ENCODE peak calls at places on chromosomes 7 and 10, in ten cellular contexts. U is gastrocnemius medialis; S is left colon; Z is astrocyte; L is RKO; P is activated CD4-positive, alpha-beta T cell treated with anti-CD3 and anti-CD28 coated beads for 24 hours; C is ovary; J is astrocyte of the hippocampus; A is mesendoderm; W is nephron progenitor cell. K is an unnamed sample.

GRCh38 chr7:2815523-2816240 is 28.4 kb downstream of the GNA12 start:
- DNase-seq in W (no peak), L (no peak), C (no peak), P (no peak), A (no peak), U (no peak), J (no peak), S (no peak), Z (no peak), K (no peak)

GRCh38 chr10:51960494-51960895 is 261.1 kb upstream of the CSTF2T start:
- DNase-seq in L (peak; percentile 59), C (no peak), J (peak; percentile 55), U (no peak), S (no peak), A (peak; percentile 51), Z (peak; percentile 8), W (peak; percentile 10), P (no peak), K (peak; percentile 13)

GRCh38 chr7:135994466-135995205 is 17.5 kb upstream of the MTPN start:
- DNase-seq in C (no peak), S (no peak), L (peak; percentile 83), U (no peak), Z (peak; percentile 86), J (peak; percentile 60), W (no peak), A (no peak), P (no peak), K (no peak)

GRCh38 chr7:95578299-95578855 is 17.9 kb downstream of the PDK4 start:
- DNase-seq in W (no peak), A (no peak), L (no peak), U (no peak), P (no peak), S (no peak), C (no peak), Z (no peak), J (no peak), K (no peak)

GRCh38 chr7:64849250-64849923 is 53.7 kb upstream of the ZNF273 start:
- DNase-seq in P (no peak), J (no peak), W (no peak), L (peak; percentile 85), S (no peak), U (peak; percentile 46), Z (peak; percentile 6), C (no peak), A (peak; percentile 9), K (peak; percentile 88)

GRCh38 chr10:7388602-7389001 is 22.2 kb downstream of the SFMBT2 start:
- DNase-seq in Z (no peak), W (no peak), S (no peak), P (no peak), L (no peak), A (no peak), J (no peak), C (no peak), U (no peak), K (no peak)

GRCh38 chr7:157297071-157297638 is 39.6 kb upstream of the DNAJB6 start:
- DNase-seq in L (no peak), J (no peak), U (no peak), P (no peak), Z (no peak), S (no peak), W (no peak), A (no peak), C (no peak), K (no peak)

GRCh38 chr10:113028393-113029054 is 78.5 kb downstream of the TCF7L2 start:
- DNase-seq in Z (no peak), J (peak; percentile 53), C (no peak), U (no peak), W (no peak), P (no peak), S (no peak), L (no peak), A (no peak), K (no peak)

GRCh38 chr10:130867446-130868194 is 443.9 kb downstream of the TCERG1L start:
- DNase-seq in P (no peak), A (no peak), L (no peak), C (no peak), Z (no peak), J (no peak), S (no peak), W (no peak), U (no peak), K (no peak)

GRCh38 chr10:11154333-11154732 is 136.7 kb downstream of the CELF2 start:
- DNase-seq in S (no peak), Z (no peak), C (no peak), U (no peak), W (no peak), P (no peak), L (no peak), A (no peak), J (peak; percentile 17), K (no peak)

GRCh38 chr7:130529417-130529816 is 37.5 kb downstream of the MEST start:
- DNase-seq in P (no peak), L (no peak), Z (no peak), J (no peak), U (no peak), S (no peak), A (no peak), C (no peak), W (no peak), K (no peak)

GRCh38 chr10:11147723-11148122 is 130.1 kb downstream of the CELF2 start:
- DNase-seq in S (no peak), Z (no peak), A (no peak), C (no peak), P (no peak), W (no peak), J (no peak), L (no peak), U (no peak), K (no peak)

GRCh38 chr7:477626-478220 is 41.9 kb downstream of the PDGFA start:
- DNase-seq in C (no peak), L (no peak), A (no peak), W (no peak), J (peak; percentile 52), P (no peak), S (peak; percentile 0), Z (no peak), U (no peak), K (peak; percentile 74)

GRCh38 chr7:150420987-150421674 is 29.3 kb upstream of the GIMAP8 start:
- DNase-seq in U (peak; percentile 57), S (peak; percentile 92), P (peak; percentile 84), A (peak; percentile 84), Z (peak; percentile 40), W (peak; percentile 87), L (peak; percentile 89), C (peak; percentile 85), J (peak; percentile 92), K (peak; percentile 67)

GRCh38 chr7:156640949-156641485 is 443 bp downstream of the RNF32 start:
- DNase-seq in Z (peak; percentile 49), S (peak; percentile 72), A (peak; percentile 62), W (no peak), L (peak; percentile 92), J (no peak), U (no peak), C (no peak), P (peak; percentile 37), K (no peak)

GRCh38 chr10:30387646-30388243 is 38.7 kb upstream of the MTPAP start:
- DNase-seq in S (no peak), U (no peak), P (no peak), W (no peak), L (peak; percentile 24), J (peak; percentile 85), Z (peak; percentile 63), C (no peak), A (no peak), K (peak; percentile 94)

GRCh38 chr10:2867788-2868299 is 199.5 kb upstream of the PFKP start:
- DNase-seq in U (no peak), J (peak; percentile 2), Z (no peak), W (no peak), P (no peak), L (no peak), S (no peak), A (no peak), C (no peak), K (no peak)

GRCh38 chr7:99525713-99526440 is 21.4 kb downstream of the ZKSCAN5 start:
- DNase-seq in W (no peak), S (peak; percentile 28), U (no peak), Z (no peak), J (no peak), C (no peak), A (peak; percentile 48), P (no peak), L (peak; percentile 60), K (no peak)

GRCh38 chr7:82755705-82756551 is 312.4 kb upstream of the CACNA2D1 start:
- DNase-seq in C (no peak), Z (peak; percentile 71), U (no peak), S (no peak), L (peak; percentile 27), J (peak; percentile 37), A (peak; percentile 55), W (no peak), P (no peak), K (peak; percentile 37)

GRCh38 chr10:19977097-19977521 is 160.9 kb downstream of the PLXDC2 start:
- DNase-seq in S (no peak), Z (no peak), L (no peak), J (no peak), W (no peak), C (no peak), A (peak; percentile 63), U (no peak), P (no peak), K (no peak)

GRCh38 chr7:11130601-11131000 is 156.9 kb downstream of the PHF14 start:
- DNase-seq in J (no peak), U (no peak), Z (no peak), P (no peak), C (no peak), L (no peak), W (no peak), S (no peak), A (no peak), K (no peak)

GRCh38 chr7:130524628-130525027 is 32.7 kb downstream of the MEST start:
- DNase-seq in U (no peak), S (no peak), L (no peak), W (no peak), A (no peak), P (no peak), J (no peak), Z (no peak), C (no peak), K (no peak)

GRCh38 chr7:157116762-157117161 is 22.0 kb upstream of the UBE3C start:
- DNase-seq in A (no peak), U (no peak), L (no peak), J (no peak), Z (no peak), P (no peak), W (no peak), S (no peak), C (no peak), K (no peak)

GRCh38 chr7:155296788-155297516 is 726 bp upstream of the INSIG1 start:
- DNase-seq in L (peak; percentile 88), A (peak; percentile 80), P (peak; percentile 69), Z (peak; percentile 62), U (peak; percentile 17), S (peak; percentile 70), J (peak; percentile 77), W (peak; percentile 47), C (peak; percentile 76), K (peak; percentile 65)